ENCODE peak calls at places on chromosomes 2 and 18, in five cellular contexts. O is K562, H is HCT116, R is HepG2, J is H1. A is an unnamed sample.

GRCh38 chr18:9750606-9751304 is 42.7 kb downstream of the RAB31 start:
- DNase-seq in R (no peak), J (peak; percentile 11), O (no peak), H (no peak), A (no peak)

GRCh38 chr2:56671973-56672569 is 488.3 kb downstream of the CCDC85A start:
- DNase-seq in J (no peak), H (no peak), R (no peak), O (no peak), A (no peak)

GRCh38 chr2:220078439-220078838 is 451.0 kb downstream of the SLC4A3 start:
- DNase-seq in R (no peak), H (no peak), J (no peak), O (no peak), A (no peak)

GRCh38 chr2:242031481-242032019 is 162.0 kb downstream of the RTP5 start:
- DNase-seq in R (no peak), J (peak; percentile 14), H (no peak), O (no peak), A (no peak)

GRCh38 chr2:47945036-47945781 is 38.9 kb upstream of the FBXO11 start:
- DNase-seq in O (no peak), H (no peak), J (no peak), R (no peak), A (no peak)

GRCh38 chr2:12318427-12319057 is 398.2 kb upstream of the TRIB2 start:
- DNase-seq in R (no peak), H (no peak), O (no peak), J (no peak), A (no peak)

GRCh38 chr2:172102858-172103359 is at the start of gene DLX2:
- DNase-seq in J (peak; percentile 92), R (peak; percentile 93), H (peak; percentile 85), O (peak; percentile 96), A (peak; percentile 90)

GRCh38 chr2:162473-163135 is 101.2 kb downstream of the SH3YL1 start:
- DNase-seq in R (no peak), H (no peak), J (no peak), O (no peak), A (no peak)

GRCh38 chr2:220787251-220787650 is 784.9 kb downstream of the EPHA4 start:
- DNase-seq in R (no peak), O (no peak), J (no peak), H (no peak), A (no peak)

GRCh38 chr18:63162271-63163014 is 157.1 kb downstream of the BCL2 start:
- DNase-seq in J (no peak), R (no peak), H (no peak), O (no peak), A (no peak)

GRCh38 chr2:39938035-39938835 is 159.2 kb upstream of the THUMPD2 start:
- DNase-seq in J (no peak), R (no peak), O (no peak), H (no peak), A (no peak)

GRCh38 chr18:21004721-21005120 is 106.9 kb downstream of the ROCK1 start:
- DNase-seq in H (no peak), R (no peak), O (no peak), J (no peak), A (no peak)

GRCh38 chr2:145199052-145199451 is 679.1 kb upstream of the ZEB2 start:
- DNase-seq in O (no peak), R (no peak), J (no peak), H (no peak), A (no peak)

GRCh38 chr2:149076863-149077412 is 38.4 kb downstream of the LYPD6B start:
- DNase-seq in H (no peak), J (peak; percentile 55), O (no peak), R (no peak), A (peak; percentile 47)

GRCh38 chr2:117856415-117857210 is 42.1 kb downstream of the DDX18 start:
- DNase-seq in J (peak; percentile 23), R (peak; percentile 67), H (peak; percentile 15), O (no peak), A (no peak)

GRCh38 chr2:178452870-178453269 is 1.7 kb downstream of the PJVK start:
- DNase-seq in R (no peak), O (no peak), J (no peak), H (no peak), A (no peak)
- H3K9ac ChIP-seq in R (no peak overlapping the region), O (no peak overlapping the region), J (no peak overlapping the region), H (no peak overlapping the region), A (no peak overlapping the region)

DNA sequence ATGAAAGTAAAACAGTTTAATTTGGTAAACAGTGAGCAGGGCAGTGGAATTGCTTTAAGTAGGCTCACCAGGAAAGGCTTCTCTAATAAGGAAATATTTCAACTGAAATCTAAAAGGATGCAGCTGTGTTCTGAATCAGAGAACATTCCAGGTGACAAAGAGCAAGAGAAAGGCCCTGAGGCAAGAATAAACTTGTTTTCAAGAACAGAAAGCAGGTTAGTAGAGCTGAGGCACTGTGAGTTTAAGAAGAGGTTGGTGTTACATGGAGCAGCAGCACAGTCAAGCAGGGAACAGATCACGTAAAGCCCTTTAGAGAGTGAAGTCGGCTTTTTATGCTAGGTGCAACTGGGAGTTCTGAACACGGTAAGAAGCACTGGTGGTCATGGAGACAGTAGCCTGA is 57.0 kb upstream of the SCN1A start:
- DNase-seq in R (no peak), O (no peak), J (no peak), H (no peak), A (no peak)
- TF ChIP-seq ZNF274 in R (no peak), O (no peak), J (no peak), H (no peak), A (no peak)

GRCh38 chr2:207111757-207112156 is 54.0 kb downstream of the KLF7 start:
- DNase-seq in J (no peak), O (no peak), R (no peak), H (no peak), A (no peak)

GRCh38 chr2:207110310-207110709 is 55.4 kb downstream of the KLF7 start:
- DNase-seq in J (no peak), R (no peak), O (no peak), H (no peak), A (no peak)

GRCh38 chr2:207113403-207113802 is 52.3 kb downstream of the KLF7 start:
- DNase-seq in O (no peak), J (no peak), R (no peak), H (no peak), A (no peak)

GRCh38 chr2:207110730-207111129 is 55.0 kb downstream of the KLF7 start:
- DNase-seq in O (no peak), J (no peak), H (no peak), R (no peak), A (no peak)

DNA sequence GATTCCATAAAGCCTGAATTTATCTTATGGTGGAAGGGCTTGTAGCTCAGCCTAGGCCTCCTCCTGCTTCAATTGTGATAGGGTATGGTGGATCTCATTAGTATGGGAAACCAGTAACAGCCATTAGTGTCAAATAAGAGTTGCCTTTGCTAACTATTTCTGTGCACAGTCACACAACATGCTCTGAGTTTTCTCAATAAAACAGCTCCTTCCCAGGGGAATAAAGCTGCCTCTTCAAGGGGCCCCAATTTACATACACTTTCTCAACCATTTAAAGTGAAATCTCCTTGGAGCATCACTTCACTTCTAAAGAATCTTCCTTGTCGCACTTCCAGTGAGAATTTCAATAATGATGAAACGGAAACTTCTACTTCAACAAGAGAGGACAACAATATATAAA is 53.4 kb downstream of the KLF7 start:
- DNase-seq in J (no peak), H (no peak), O (no peak), R (no peak), A (no peak)
- TF ChIP-seq YY1 in J (no peak), H (no peak), O (no peak), R (no peak), A (no peak)

GRCh38 chr2:57890462-57890861 is 156.1 kb upstream of the VRK2 start:
- DNase-seq in R (no peak), H (no peak), O (no peak), J (no peak), A (no peak)
- H3K9ac ChIP-seq in R (no peak overlapping the region), H (no peak overlapping the region), O (no peak overlapping the region), J (no peak overlapping the region), A (no peak overlapping the region)

DNA sequence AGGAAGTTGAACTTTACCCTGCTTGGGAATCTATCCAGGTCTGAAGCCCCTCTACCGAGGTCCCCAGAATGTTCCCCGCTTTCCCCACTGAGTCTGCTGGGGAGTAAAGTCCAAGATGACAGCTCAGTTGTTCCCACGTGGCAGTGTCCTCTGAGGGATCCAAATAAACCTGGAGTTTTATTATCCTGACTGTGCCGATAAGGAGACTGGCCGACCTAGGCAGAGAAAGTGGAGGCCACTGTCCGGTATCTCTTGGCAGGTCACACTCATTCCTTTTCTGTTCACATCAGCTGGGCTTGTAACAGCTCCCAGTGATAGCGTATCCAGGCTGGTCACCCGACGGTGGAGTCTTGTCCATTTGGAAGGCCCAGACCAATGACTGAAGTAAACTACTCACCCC is 27.5 kb upstream of the C18orf32 start:
- DNase-seq in J (no peak), H (no peak), R (peak; percentile 45), O (no peak), A (no peak)
- TF ChIP-seq ZNF274 in J (no peak), H (no peak), R (no peak), O (no peak), A (no peak)

DNA sequence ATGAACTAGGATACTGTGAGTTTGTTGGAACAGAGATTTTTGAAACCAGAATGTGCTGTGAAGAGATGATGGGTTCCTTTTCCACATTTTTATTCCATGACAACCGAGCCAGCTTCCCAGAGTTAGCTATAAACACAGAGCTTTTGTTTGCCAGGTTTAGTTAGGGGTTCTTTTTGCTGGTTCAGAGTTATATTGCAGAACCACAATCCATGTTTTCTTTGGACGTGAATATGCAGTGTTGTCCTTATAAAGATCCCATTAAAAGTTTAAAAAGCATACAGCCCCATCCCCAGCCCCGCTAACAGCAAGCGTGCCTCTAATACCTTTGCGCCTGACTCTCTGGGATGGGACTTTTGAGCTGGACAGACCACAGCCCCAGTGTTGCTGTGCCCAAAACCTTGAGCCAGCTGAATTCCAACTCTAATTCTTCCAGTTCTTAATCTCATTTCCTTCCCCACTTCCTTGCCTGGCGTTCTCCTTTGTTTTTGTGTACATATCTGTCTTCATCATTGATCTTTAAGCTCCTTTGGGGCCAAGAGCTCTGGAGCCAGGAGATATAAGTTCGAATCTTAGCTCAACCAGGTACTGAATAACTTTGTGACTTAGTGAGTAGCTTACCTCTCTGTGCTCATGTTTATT is 72.3 kb downstream of the SPATS2L start:
- DNase-seq in R (no peak), J (no peak), O (no peak), H (no peak), A (no peak)
- TF ChIP-seq YY1 in R (no peak), J (no peak), O (no peak), H (no peak), A (no peak)

DNA sequence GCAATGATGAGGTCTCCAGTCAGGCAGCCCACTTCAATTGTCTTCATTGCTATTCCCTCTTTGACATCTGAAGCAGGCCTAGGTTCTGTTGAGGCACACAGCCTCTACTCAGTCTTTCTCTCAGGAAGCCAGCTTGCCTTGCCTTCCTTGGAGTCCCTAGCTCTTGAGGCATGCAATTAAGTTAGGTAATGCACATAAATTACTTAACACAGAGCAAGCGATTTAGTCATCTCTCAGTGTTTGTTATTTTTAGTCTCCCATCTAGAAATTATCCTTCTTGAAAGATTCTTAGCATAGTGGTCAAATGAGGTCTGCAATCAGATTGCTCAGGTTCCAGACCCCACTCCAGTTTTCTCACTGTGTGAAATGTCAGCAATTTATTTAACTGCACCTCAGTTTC is 32.0 kb downstream of the SULT1C4 start:
- DNase-seq in H (no peak), R (no peak), O (no peak), J (no peak), A (no peak)
- H3K9ac ChIP-seq in H (no peak overlapping the region), R (no peak overlapping the region), O (no peak overlapping the region), J (no peak overlapping the region), A (no peak overlapping the region)

A was measured in NT2/D1.